ENCODE peak calls at places on chromosomes 3 and 15, in six cellular contexts. J, L, Q, M, A and H are unnamed samples.

GRCh38 chr3:10945683-10946287 is 46.8 kb upstream of the SLC6A1 start:
- DNase-seq in J (peak), L (peak), Q (peak), M (peak), A (peak), H (peak)

GRCh38 chr3:36477655-36478054 is 97.4 kb downstream of the STAC start:
- DNase-seq in J (no peak), L (no peak), Q (no peak), M (peak), A (peak), H (peak)

GRCh38 chr15:71312731-71313460 is 197.6 kb downstream of the THSD4 start:
- DNase-seq in J (no peak), L (no peak), Q (no peak), M (no peak), A (no peak), H (no peak)

GRCh38 chr3:112000971-112001370 is 2.2 kb downstream of the TAGLN3 start:
- DNase-seq in J (no peak), L (no peak), Q (no peak), M (no peak), A (no peak), H (no peak)

GRCh38 chr15:80984856-80985255 is 4.8 kb downstream of the MESD start:
- DNase-seq in J (peak), L (peak), Q (no peak), M (peak), A (no peak), H (no peak)

GRCh38 chr3:98628317-98628716 is 34.9 kb upstream of the CPOX start:
- DNase-seq in J (no peak), L (no peak), Q (no peak), M (no peak), A (no peak), H (no peak)

GRCh38 chr3:162777118-162777517 is 1280.5 kb downstream of the OTOL1 start:
- DNase-seq in J (no peak), L (no peak), Q (no peak), M (no peak), A (no peak), H (no peak)

GRCh38 chr15:40081691-40082194 is 26.9 kb downstream of the BMF start:
- DNase-seq in J (no peak), L (peak), Q (peak), M (peak), A (peak), H (peak)

GRCh38 chr3:13618836-13619235 is 69.9 kb downstream of the FBLN2 start:
- DNase-seq in J (no peak), L (no peak), Q (no peak), M (no peak), A (no peak), H (no peak)

GRCh38 chr3:5707794-5708193 is 520.3 kb downstream of the EDEM1 start:
- DNase-seq in J (no peak), L (no peak), Q (peak), M (no peak), A (no peak), H (no peak)

GRCh38 chr15:38226867-38227266 is 25.8 kb upstream of the SPRED1 start:
- DNase-seq in J (no peak), L (peak), Q (no peak), M (peak), A (peak), H (peak)

GRCh38 chr3:179164857-179165256 is 16.7 kb downstream of the PIK3CA start:
- DNase-seq in J (no peak), L (no peak), Q (no peak), M (no peak), A (no peak), H (no peak)

GRCh38 chr3:188434594-188434993 is 280.6 kb downstream of the LPP start:
- DNase-seq in J (no peak), L (no peak), Q (no peak), M (peak), A (no peak), H (no peak)

GRCh38 chr3:120780977-120781376 is 38.4 kb downstream of the GTF2E1 start:
- DNase-seq in J (no peak), L (peak), Q (no peak), M (peak), A (peak), H (peak)

GRCh38 chr15:98077186-98077585 is 116.7 kb downstream of the ARRDC4 start:
- DNase-seq in J (no peak), L (peak), Q (peak), M (peak), A (no peak), H (no peak)

GRCh38 chr15:87287156-87287555 is 969.4 kb downstream of the NTRK3 start:
- DNase-seq in J (no peak), L (no peak), Q (no peak), M (peak), A (peak), H (peak)

GRCh38 chr3:99753268-99753975 is 64.2 kb upstream of the CMSS1 start:
- DNase-seq in J (no peak), L (no peak), Q (peak), M (peak), A (peak), H (peak)

GRCh38 chr3:188339410-188340295 is 185.7 kb downstream of the LPP start:
- DNase-seq in J (no peak), L (no peak), Q (no peak), M (no peak), A (no peak), H (no peak)

GRCh38 chr3:46541856-46542255 is 24.2 kb downstream of the LRRC2 start:
- DNase-seq in J (no peak), L (no peak), Q (no peak), M (no peak), A (no peak), H (no peak)

GRCh38 chr3:184811999-184812844 is at the start of gene VPS8:
- DNase-seq in J (peak), L (peak), Q (peak), M (peak), A (peak), H (peak)

GRCh38 chr15:92510163-92510882 is 116.6 kb downstream of the ST8SIA2 start:
- DNase-seq in J (no peak), L (no peak), Q (peak), M (no peak), A (no peak), H (no peak)

GRCh38 chr15:50750227-50750597 is 15.3 kb downstream of the SPPL2A start:
- DNase-seq in J (no peak), L (no peak), Q (no peak), M (peak), A (no peak), H (no peak)

DNA sequence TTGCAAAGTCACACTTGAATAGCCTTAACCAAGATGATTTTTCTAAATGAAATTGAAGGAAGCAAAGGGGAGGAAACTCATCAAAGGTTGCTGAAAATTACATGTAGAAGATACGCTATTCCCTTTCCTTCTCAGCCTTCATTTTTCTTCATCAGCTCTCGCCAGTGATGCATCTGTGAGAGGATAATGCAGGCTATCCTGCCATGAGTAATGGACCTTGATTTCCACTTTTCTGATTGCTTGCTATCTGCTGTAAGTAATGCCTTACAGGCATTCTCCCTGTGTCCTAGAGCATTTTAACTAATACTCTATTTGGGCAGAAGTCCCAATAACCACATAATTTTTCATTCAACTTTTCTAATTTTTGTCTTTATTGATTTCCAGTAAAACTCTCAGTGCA is 162.6 kb downstream of the BBX start:
- DNase-seq in J (no peak), L (no peak), Q (no peak), M (no peak), A (no peak), H (no peak)
- TF ChIP-seq CTCF in J (no peak), L (no peak), Q (no peak), M (no peak), A (no peak), H (no peak)

DNA sequence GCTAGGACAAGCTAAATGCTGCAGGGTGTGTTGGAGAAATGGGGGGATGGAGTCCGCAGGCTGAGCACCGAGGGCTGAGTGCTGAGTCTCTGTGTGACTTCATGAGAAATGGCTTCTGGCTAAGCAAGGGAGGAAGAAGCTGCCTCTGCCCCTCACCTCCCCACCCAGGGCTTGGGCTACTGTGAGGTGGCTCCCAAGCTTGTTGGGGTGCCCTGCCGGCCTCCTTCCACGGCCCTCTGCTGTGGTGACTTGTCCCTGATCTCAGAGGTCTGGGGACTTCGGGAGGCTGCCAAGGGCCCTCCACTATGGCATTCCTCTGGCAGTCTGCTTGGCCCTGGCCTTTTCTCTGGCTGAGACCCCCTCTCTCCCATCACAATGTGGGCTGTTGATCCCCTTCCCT is 30.1 kb upstream of the RAD18 start:
- DNase-seq in J (no peak), L (no peak), Q (no peak), M (no peak), A (no peak), H (no peak)
- TF ChIP-seq CTCF in J (no peak), L (no peak), Q (no peak), M (no peak), A (no peak), H (no peak)

GRCh38 chr15:57305009-57305408 is 71.3 kb upstream of the CGNL1 start:
- DNase-seq in J (no peak), L (no peak), Q (no peak), M (no peak), A (no peak), H (no peak)

GRCh38 chr15:57310876-57311275 is 65.4 kb upstream of the CGNL1 start:
- DNase-seq in J (no peak), L (no peak), Q (no peak), M (no peak), A (no peak), H (no peak)

GRCh38 chr15:57307527-57308193 is 68.6 kb upstream of the CGNL1 start:
- DNase-seq in J (no peak), L (no peak), Q (peak), M (no peak), A (no peak), H (no peak)

GRCh38 chr15:57306305-57306943 is 69.9 kb upstream of the CGNL1 start:
- DNase-seq in J (peak), L (peak), Q (peak), M (peak), A (peak), H (peak)

DNA sequence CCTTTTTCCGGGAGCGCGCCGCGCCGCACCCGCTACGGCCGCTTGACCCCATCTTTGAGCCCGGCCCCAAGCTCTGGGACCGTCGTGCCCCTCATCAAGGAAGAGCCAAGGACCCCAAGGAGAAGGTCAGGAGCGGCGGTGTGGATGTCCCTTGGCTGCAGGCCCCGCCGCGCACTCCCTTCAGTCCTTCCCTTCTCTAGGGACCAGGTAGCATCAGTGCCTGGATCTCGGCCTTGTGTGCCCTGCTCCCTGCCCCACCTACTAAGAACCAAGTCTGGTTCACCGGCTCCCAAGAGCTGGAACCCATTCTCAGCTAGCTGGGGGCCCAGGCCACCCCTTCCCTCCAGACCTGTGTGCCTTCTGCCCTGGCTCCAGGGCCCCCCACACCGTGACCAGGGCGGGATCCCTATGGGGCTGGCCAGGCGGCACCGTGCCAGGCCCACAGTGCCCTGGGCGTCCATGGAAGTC is 69.3 kb upstream of the CGNL1 start:
- DNase-seq in J (no peak), L (no peak), Q (no peak), M (no peak), A (no peak), H (no peak)
- TF ChIP-seq CTCF in J (peak), L (peak), Q (peak), M (no peak), A (no peak), H (no peak)

DNA sequence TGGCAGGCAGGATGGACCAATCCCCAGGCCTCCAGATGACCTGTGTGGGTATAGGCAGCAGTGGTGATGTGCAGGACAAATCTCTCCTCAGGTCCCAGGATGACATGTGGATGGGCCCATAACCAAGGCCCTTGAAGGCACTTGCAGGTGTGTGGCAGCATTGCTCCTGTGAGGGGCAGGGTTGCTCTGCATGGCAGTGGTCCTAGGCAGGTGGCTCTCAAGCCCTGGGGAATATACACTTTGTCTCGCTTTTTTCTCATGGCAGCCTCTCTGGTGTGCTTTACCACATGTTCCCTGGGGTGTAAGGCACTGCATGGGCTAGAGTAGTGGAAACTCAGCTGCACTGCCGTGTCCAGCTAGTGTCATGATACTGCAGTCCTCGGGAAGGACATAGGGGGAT is 503.6 kb downstream of the UNC13C start:
- DNase-seq in J (no peak), L (no peak), Q (no peak), M (no peak), A (no peak), H (no peak)
- TF ChIP-seq CTCF in J (no peak), L (no peak), Q (peak), M (no peak), A (no peak), H (no peak)

DNA sequence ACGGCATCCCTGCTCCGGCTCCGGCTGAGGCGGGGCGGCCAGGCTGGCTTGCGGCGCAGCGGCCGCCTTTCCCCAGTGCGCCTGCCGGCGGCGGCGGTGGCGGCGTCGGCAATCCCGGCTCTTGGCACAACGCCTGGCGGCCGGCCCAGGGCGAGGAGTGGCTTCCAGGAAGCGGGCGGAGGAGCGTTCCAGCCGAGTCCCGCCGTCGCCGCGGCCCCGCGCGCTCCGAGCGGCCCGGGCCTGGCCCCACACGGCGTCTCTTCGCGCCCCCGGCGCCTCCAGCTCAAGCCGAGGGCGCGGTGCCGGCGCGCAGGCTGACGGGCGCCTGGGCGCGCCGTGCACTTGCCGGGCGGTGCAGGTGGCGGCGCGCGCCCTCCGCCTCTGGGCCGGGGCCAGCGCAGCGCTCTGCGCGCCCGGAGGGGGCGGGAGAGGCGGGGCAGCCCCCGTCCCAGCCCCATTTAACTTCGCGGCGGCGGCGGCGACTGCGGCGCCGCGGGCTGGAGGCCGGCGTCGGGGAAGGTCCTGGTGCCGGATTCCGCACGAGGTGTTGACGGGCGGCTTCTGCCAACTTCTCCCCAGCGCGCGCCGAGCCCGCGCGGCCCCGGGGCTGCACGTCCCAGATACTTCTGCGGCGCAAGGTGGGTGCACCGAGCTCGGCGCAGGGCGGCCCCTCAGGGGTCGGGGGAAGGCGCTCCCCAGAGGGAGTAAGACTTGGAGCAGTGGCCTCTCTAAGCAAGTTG is at the start of gene ADAMTSL3:
- DNase-seq in J (no peak), L (peak), Q (peak), M (peak), A (peak), H (peak)
- TF ChIP-seq CTCF in J (no peak), L (no peak), Q (no peak), M (no peak), A (no peak), H (no peak)

DNA sequence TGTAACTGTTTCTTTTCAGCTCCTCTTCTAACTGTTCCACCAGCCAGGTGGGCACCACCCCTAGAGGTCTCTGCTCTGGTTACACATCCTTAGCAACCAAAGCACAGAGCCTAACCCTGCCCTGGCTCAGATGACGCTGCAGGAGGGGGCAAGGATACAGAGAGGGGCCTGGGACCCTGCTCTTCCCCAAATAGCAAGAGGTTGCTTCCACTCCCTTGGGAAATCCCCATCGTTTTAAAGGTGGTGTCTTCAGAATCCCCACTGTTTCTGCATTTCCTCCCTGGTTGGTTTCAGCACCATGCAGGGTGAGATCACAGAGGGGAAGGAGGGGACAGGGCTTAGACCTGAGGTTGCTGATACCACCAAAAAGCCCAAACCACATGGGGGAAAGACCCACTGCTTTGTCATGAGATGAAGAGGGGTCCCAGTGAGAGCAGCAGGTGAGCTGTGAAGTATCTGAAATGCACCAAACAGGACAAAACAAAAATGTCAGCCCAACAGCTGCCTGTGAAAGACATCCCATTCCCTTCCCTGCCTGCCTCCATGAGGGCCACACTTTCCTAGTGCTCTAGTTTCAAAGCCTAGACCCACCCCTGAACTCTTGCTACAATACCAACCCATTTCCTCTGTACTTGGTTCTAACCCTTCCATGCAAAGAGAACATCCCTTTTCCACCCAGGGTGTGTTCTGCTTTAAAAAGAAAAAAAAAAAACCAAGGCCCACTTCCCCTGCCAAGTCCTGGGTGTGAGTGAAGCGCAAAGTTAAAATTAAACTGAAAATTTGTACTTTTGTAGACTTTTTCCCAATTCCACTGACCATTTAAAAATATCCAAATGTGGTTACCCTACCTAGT is 29.0 kb downstream of the ANP32A start:
- DNase-seq in J (peak), L (no peak), Q (peak), M (no peak), A (no peak), H (no peak)
- TF ChIP-seq CTCF in J (peak), L (no peak), Q (peak), M (no peak), A (no peak), H (no peak)

GRCh38 chr3:25782938-25783660 is at the start of gene NGLY1:
- DNase-seq in J (peak), L (peak), Q (peak), M (peak), A (peak), H (peak)
- TF ChIP-seq CTCF in J (no peak), L (peak), Q (peak), M (no peak), A (no peak), H (no peak)

GRCh38 chr3:100896994-100897393 is 96.2 kb downstream of the ABI3BP start:
- DNase-seq in J (no peak), L (no peak), Q (no peak), M (no peak), A (no peak), H (no peak)

GRCh38 chr3:100893108-100893507 is 100.1 kb downstream of the ABI3BP start:
- DNase-seq in J (no peak), L (peak), Q (no peak), M (no peak), A (no peak), H (no peak)

GRCh38 chr3:100891827-100892226 is 101.4 kb downstream of the ABI3BP start:
- DNase-seq in J (no peak), L (no peak), Q (no peak), M (no peak), A (no peak), H (no peak)

GRCh38 chr3:100893590-100893989 is 99.6 kb downstream of the ABI3BP start:
- DNase-seq in J (no peak), L (peak), Q (peak), M (peak), A (peak), H (peak)

GRCh38 chr3:100891033-100891432 is 102.2 kb downstream of the ABI3BP start:
- DNase-seq in J (no peak), L (no peak), Q (no peak), M (peak), A (no peak), H (peak)
- TF ChIP-seq CTCF in J (no peak), L (no peak), Q (peak), M (peak), A (peak), H (peak)